ENCODE peak calls at places on chromosome 7, in seven cellular contexts. Z, S, J, E, L, Y and M are unnamed samples.

GRCh38 chr7:2736411-2736914 is 48.5 kb downstream of the AMZ1 start:
- DNase-seq in Z (no peak), S (no peak), J (no peak), E (peak), L (no peak), Y (no peak), M (peak)

GRCh38 chr7:34277801-34278195 is 372.5 kb downstream of the BMPER start:
- DNase-seq in Z (no peak), S (no peak), J (no peak), E (no peak), L (no peak), Y (no peak), M (no peak)

GRCh38 chr7:116966606-116967005 is 13.3 kb downstream of the ST7 start:
- DNase-seq in Z (no peak), S (no peak), J (no peak), E (no peak), L (no peak), Y (no peak), M (no peak)

GRCh38 chr7:2104107-2104710 is 128.5 kb downstream of the MAD1L1 start:
- DNase-seq in Z (peak), S (peak), J (peak), E (peak), L (peak), Y (peak), M (peak)

GRCh38 chr7:151798851-151799428 is 78.0 kb downstream of the PRKAG2 start:
- DNase-seq in Z (no peak), S (peak), J (no peak), E (no peak), L (no peak), Y (no peak), M (no peak)

GRCh38 chr7:7183833-7184463 is 1.6 kb downstream of the C1GALT1 start:
- DNase-seq in Z (peak), S (no peak), J (no peak), E (peak), L (no peak), Y (no peak), M (no peak)

GRCh38 chr7:93719546-93719945 is 145.0 kb upstream of the CALCR start:
- DNase-seq in Z (no peak), S (no peak), J (no peak), E (peak), L (no peak), Y (no peak), M (no peak)

GRCh38 chr7:139635521-139636240 is 112.2 kb downstream of the CLEC2L start:
- DNase-seq in Z (no peak), S (no peak), J (no peak), E (peak), L (no peak), Y (no peak), M (no peak)

GRCh38 chr7:31059551-31059950 is 7.4 kb downstream of the ADCYAP1R1 start:
- DNase-seq in Z (no peak), S (no peak), J (no peak), E (peak), L (no peak), Y (no peak), M (peak)

GRCh38 chr7:118327179-118327578 is 102.7 kb downstream of the ANKRD7 start:
- DNase-seq in Z (no peak), S (no peak), J (no peak), E (no peak), L (no peak), Y (no peak), M (no peak)

GRCh38 chr7:134710854-134711624 is 64.4 kb downstream of the BPGM start:
- DNase-seq in Z (no peak), S (no peak), J (no peak), E (no peak), L (no peak), Y (no peak), M (no peak)

GRCh38 chr7:126700807-126701604 is 551.7 kb downstream of the GRM8 start:
- DNase-seq in Z (peak), S (no peak), J (no peak), E (peak), L (peak), Y (no peak), M (no peak)

GRCh38 chr7:157609932-157610640 is 273.3 kb downstream of the DNAJB6 start:
- DNase-seq in Z (no peak), S (no peak), J (no peak), E (no peak), L (no peak), Y (no peak), M (peak)

GRCh38 chr7:15305002-15305600 is 256.7 kb downstream of the AGMO start:
- DNase-seq in Z (peak), S (no peak), J (peak), E (peak), L (peak), Y (no peak), M (peak)

GRCh38 chr7:6526997-6527378 is 24.3 kb downstream of the GRID2IP start:
- DNase-seq in Z (no peak), S (no peak), J (no peak), E (no peak), L (no peak), Y (no peak), M (no peak)

GRCh38 chr7:158110034-158110590 is 477.5 kb downstream of the PTPRN2 start:
- DNase-seq in Z (no peak), S (no peak), J (no peak), E (no peak), L (no peak), Y (no peak), M (no peak)

GRCh38 chr7:3092468-3092867 is 48.8 kb upstream of the CARD11 start:
- DNase-seq in Z (no peak), S (no peak), J (peak), E (peak), L (peak), Y (peak), M (peak)

GRCh38 chr7:28478661-28479060 is 66.3 kb downstream of the CREB5 start:
- DNase-seq in Z (no peak), S (no peak), J (no peak), E (no peak), L (no peak), Y (no peak), M (no peak)

GRCh38 chr7:41323811-41324210 is 379.1 kb downstream of the INHBA start:
- DNase-seq in Z (no peak), S (no peak), J (no peak), E (no peak), L (no peak), Y (no peak), M (no peak)

GRCh38 chr7:27605689-27606269 is 56.9 kb downstream of the HIBADH start:
- DNase-seq in Z (peak), S (no peak), J (no peak), E (peak), L (no peak), Y (no peak), M (no peak)

GRCh38 chr7:158394936-158395335 is 192.7 kb downstream of the PTPRN2 start:
- DNase-seq in Z (no peak), S (peak), J (no peak), E (peak), L (peak), Y (no peak), M (no peak)

GRCh38 chr7:27073066-27073465 is 22.7 kb downstream of the HOXA1 start:
- DNase-seq in Z (no peak), S (no peak), J (no peak), E (peak), L (no peak), Y (no peak), M (no peak)

GRCh38 chr7:11404355-11404754 is 427.6 kb downstream of the THSD7A start:
- DNase-seq in Z (no peak), S (no peak), J (no peak), E (no peak), L (no peak), Y (no peak), M (no peak)

GRCh38 chr7:44959956-44960640 is 18.7 kb downstream of the MYO1G start:
- DNase-seq in Z (no peak), S (no peak), J (no peak), E (peak), L (no peak), Y (no peak), M (no peak)

GRCh38 chr7:44961844-44962482 is 16.9 kb downstream of the MYO1G start:
- DNase-seq in Z (no peak), S (peak), J (no peak), E (peak), L (no peak), Y (no peak), M (no peak)

GRCh38 chr7:44958645-44959344 is 20.0 kb downstream of the MYO1G start:
- DNase-seq in Z (no peak), S (no peak), J (no peak), E (peak), L (no peak), Y (no peak), M (no peak)

GRCh38 chr7:44962483-44963251 is 16.1 kb downstream of the MYO1G start:
- DNase-seq in Z (peak), S (peak), J (no peak), E (peak), L (no peak), Y (no peak), M (no peak)

DNA sequence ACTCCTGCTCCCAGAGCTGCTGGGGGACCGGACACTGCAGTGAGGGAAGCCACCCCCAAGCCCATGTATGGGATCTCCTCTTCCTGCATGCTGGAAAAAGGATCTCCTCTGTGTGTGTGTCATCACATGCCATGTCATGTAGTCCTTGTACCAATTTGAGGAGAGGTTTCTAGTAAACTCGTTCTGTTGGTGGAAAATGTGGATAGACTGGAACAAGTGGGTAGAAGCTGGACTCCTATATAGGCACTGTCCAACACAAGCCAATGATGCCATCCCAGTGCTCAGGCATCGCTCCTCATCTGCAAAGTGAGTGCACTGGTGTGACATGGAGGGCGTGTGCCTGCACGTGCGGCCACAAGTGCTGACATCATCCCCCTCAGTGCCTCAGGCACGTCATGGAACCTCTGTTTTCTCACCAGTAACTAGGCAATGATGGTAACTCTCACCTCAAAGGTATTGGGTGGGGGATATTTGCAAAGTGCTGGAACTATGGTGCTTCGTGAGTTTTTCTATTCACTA is 19.3 kb downstream of the MYO1G start:
- DNase-seq in Z (no peak), S (no peak), J (no peak), E (peak), L (no peak), Y (no peak), M (no peak)
- TF ChIP-seq POLR2A in Z (no peak), S (no peak), J (no peak), E (peak), L (no peak), Y (no peak), M (no peak)

GRCh38 chr7:141073173-141073640 is 657 bp upstream of the TMEM178B start:
- DNase-seq in Z (peak), S (no peak), J (peak), E (no peak), L (peak), Y (no peak), M (no peak)

GRCh38 chr7:141073641-141074161 is at the start of gene TMEM178B:
- DNase-seq in Z (no peak), S (no peak), J (peak), E (no peak), L (no peak), Y (no peak), M (no peak)

GRCh38 chr7:141071260-141071854 is 2.5 kb upstream of the TMEM178B start:
- DNase-seq in Z (no peak), S (no peak), J (peak), E (peak), L (peak), Y (no peak), M (peak)

GRCh38 chr7:141071855-141072547 is 1.9 kb upstream of the TMEM178B start:
- DNase-seq in Z (no peak), S (no peak), J (no peak), E (no peak), L (no peak), Y (no peak), M (no peak)

DNA sequence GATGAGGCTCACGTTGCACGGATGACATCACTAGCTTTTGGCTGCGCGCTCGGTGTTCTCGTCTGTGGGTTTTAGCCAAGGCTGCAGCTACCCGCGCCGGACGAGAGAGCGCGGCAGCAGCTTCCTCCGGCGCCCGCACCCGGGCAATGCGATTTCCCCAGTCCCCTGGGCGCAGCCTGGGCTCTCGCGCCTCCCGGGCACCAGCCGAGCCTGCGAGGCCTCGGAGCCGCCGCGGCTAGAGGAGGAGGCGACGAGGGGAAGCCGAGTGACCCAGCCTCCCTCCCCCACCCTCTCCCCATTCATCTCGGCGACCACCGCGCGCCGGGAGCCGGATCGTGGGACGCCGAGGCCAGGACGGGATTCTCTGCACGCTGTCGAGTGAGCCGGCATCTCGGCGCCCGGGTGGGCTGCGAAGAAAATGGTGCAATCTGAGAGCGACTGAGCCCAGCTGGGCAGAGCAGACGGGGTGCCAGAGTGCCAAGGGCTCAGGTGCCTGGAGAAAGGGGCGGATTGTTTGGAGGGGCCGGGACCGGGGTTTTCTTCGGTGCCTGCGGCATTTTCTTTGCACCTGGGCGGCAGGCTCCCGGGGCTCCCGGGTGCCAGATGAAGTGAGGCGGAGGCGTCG is 1.2 kb upstream of the TMEM178B start:
- DNase-seq in Z (no peak), S (no peak), J (peak), E (peak), L (peak), Y (no peak), M (peak)
- TF ChIP-seq POLR2A in Z (no peak), S (no peak), J (no peak), E (no peak), L (no peak), Y (no peak), M (no peak)

DNA sequence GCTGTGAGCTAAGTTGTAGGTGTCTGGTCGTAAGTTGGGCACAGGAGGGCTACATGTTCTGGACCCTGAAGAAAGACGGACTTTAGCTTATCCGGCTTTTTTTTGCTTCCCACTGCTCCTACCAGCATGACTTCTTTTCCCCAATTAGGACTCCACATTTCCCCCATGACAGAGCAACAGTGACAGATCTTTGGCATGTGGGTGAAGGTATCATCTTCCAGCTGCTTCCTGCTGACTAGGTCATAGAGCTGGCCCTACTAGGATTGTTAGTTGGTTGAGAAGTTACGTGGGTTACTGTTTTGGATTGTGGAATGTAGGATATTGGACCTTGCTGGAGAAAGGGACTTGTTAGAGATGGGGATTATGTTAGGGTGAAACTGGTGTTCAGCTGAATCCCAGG is 21.4 kb downstream of the LANCL2 start:
- DNase-seq in Z (no peak), S (no peak), J (no peak), E (no peak), L (no peak), Y (no peak), M (no peak)
- TF ChIP-seq POLR2A in Z (no peak), S (no peak), J (no peak), E (no peak), L (no peak), Y (no peak), M (no peak)

GRCh38 chr7:32892521-32893224 is 1.1 kb upstream of the KBTBD2 start:
- DNase-seq in Z (peak), S (peak), J (peak), E (peak), L (peak), Y (peak), M (peak)

GRCh38 chr7:32890010-32890552 is 1.5 kb downstream of the KBTBD2 start:
- DNase-seq in Z (peak), S (no peak), J (no peak), E (peak), L (no peak), Y (no peak), M (no peak)

GRCh38 chr7:32891800-32892520 is 400 bp upstream of the KBTBD2 start:
- DNase-seq in Z (peak), S (peak), J (peak), E (peak), L (peak), Y (peak), M (peak)

GRCh38 chr7:32891046-32891799 is at the start of gene KBTBD2:
- DNase-seq in Z (peak), S (peak), J (peak), E (peak), L (peak), Y (peak), M (peak)

DNA sequence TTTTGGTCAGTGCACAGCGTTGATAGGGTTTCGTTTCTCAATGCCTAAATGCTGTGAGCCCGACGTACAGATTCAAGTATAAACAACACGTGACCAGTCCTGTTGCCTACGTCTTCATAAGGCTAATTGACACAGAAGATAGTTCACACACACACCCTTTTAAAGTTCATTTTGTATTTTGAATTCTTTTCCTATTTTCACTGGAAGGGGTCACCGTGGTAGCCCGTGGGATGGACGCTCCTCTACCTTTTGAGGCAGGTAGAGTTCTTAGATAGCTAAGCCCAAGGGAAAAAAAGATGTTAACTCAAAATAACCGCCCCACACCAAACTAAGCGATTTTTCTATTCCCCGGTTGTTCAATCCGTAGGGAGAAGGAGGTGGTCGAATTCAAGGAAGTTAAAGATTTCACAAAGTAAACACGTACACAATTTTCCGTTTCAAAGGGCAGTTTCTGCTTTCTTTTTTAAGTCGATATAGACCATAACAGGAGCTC is 961 bp downstream of the KBTBD2 start:
- DNase-seq in Z (no peak), S (no peak), J (no peak), E (peak), L (peak), Y (peak), M (no peak)
- TF ChIP-seq POLR2A in Z (peak), S (no peak), J (no peak), E (no peak), L (peak), Y (no peak), M (no peak)

DNA sequence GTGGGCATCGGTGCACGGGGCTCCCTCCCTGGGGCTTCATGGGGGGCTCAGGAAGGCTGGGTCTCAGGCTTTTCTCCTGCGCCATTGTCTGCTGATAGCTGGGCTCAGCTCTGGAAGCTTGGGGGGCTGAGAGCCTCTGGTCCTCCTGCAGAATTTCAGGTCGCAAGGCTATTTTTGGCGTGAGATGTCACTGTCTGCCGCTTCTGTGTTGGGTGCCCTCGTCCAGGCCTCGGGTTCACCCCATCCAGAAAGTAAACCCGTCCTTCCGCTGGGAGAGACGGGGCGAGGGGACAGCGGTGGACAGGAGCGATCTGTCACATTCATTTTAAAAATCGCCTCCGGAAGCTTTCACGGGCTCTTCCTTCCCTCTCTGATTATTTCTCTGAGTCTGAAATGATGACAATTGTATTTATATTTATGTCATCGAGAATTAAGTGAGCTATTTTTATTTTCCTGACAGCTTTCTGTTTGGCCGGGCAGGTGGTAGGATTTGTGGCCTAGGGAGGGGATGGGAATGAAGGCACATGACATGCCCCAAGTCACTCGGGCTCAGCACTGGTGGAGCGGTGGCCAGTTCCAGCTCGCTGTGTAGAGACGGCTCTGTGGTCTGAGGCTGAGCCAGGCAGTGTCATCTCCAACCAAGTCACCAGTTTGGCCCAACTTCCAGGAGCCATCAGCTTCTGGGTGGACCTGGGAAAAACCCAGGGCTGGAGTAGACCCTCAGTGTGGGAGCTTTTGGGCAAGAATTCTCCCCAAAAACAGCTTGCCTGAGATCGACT is 40.6 kb upstream of the AP5Z1 start:
- DNase-seq in Z (no peak), S (no peak), J (no peak), E (no peak), L (no peak), Y (no peak), M (no peak)
- TF ChIP-seq POLR2A in Z (no peak), S (no peak), J (no peak), E (no peak), L (no peak), Y (no peak), M (no peak)

GRCh38 chr7:121057878-121058277 is 69.4 kb downstream of the CPED1 start:
- DNase-seq in Z (no peak), S (no peak), J (no peak), E (no peak), L (no peak), Y (no peak), M (no peak)
- TF ChIP-seq POLR2A in Z (no peak), S (no peak), J (no peak), E (no peak), L (no peak), Y (no peak), M (no peak)

GRCh38 chr7:102395958-102396709 is at the start of gene PRKRIP1:
- DNase-seq in Z (peak), S (peak), J (peak), E (peak), L (peak), Y (peak), M (peak)
- TF ChIP-seq POLR2A in Z (peak), S (peak), J (no peak), E (peak), L (peak), Y (no peak), M (no peak)

GRCh38 chr7:101125989-101126650 is 784 bp upstream of the SERPINE1 start:
- DNase-seq in Z (peak), S (peak), J (peak), E (peak), L (peak), Y (peak), M (peak)

GRCh38 chr7:101128040-101128834 is 1.3 kb downstream of the SERPINE1 start:
- DNase-seq in Z (peak), S (no peak), J (no peak), E (no peak), L (no peak), Y (no peak), M (no peak)

GRCh38 chr7:101127460-101128039 is 646 bp downstream of the SERPINE1 start:
- DNase-seq in Z (no peak), S (no peak), J (no peak), E (no peak), L (no peak), Y (no peak), M (no peak)

GRCh38 chr7:101124376-101125056 is 2.4 kb upstream of the SERPINE1 start:
- DNase-seq in Z (peak), S (no peak), J (no peak), E (peak), L (no peak), Y (no peak), M (no peak)

GRCh38 chr7:101126651-101127459 is at the start of gene SERPINE1:
- DNase-seq in Z (peak), S (peak), J (peak), E (peak), L (peak), Y (peak), M (peak)
- TF ChIP-seq POLR2A in Z (peak), S (peak), J (peak), E (no peak), L (peak), Y (no peak), M (peak)

GRCh38 chr7:74061840-74062539 is 21.6 kb upstream of the LIMK1 start:
- DNase-seq in Z (peak), S (peak), J (peak), E (peak), L (peak), Y (peak), M (peak)
- TF ChIP-seq POLR2A in Z (no peak), S (no peak), J (no peak), E (no peak), L (peak), Y (peak), M (no peak)